ENCODE peak calls at places on chromosome 15, in six cellular contexts. Z is HCEC 1CT, J is NCI-H460, A is transverse colon, F is NCI-H2081, U is T-cell. G is an unnamed sample.

GRCh38 chr15:74185949-74186348 is 12.4 kb downstream of the ISLR start:
- DNase-seq in Z (no peak), J (no peak), A (no peak), F (no peak), U (no peak), G (no peak)

GRCh38 chr15:29242466-29243242 is 27.0 kb downstream of the NSMCE3 start:
- DNase-seq in Z (peak), J (no peak), A (no peak), F (no peak), U (no peak), G (no peak)

GRCh38 chr15:41881086-41881485 is 12.8 kb downstream of the SPTBN5 start:
- DNase-seq in Z (no peak), J (no peak), A (no peak), F (no peak), U (no peak), G (no peak)

GRCh38 chr15:46894644-46895043 is 822.7 kb upstream of the SEMA6D start:
- DNase-seq in Z (no peak), J (no peak), A (no peak), F (no peak), U (no peak), G (no peak)

GRCh38 chr15:45377630-45378148 is 655 bp downstream of the GATM start:
- DNase-seq in Z (no peak), J (no peak), A (peak), F (no peak), U (no peak), G (peak)

GRCh38 chr15:71162309-71162708 is 47.0 kb downstream of the THSD4 start:
- DNase-seq in Z (no peak), J (no peak), A (no peak), F (no peak), U (no peak), G (no peak)

GRCh38 chr15:40782609-40783227 is 12.9 kb downstream of the C15orf62 start:
- DNase-seq in Z (peak), J (peak), A (peak), F (peak), U (peak), G (peak)

GRCh38 chr15:68499620-68500312 is 67.8 kb upstream of the ITGA11 start:
- DNase-seq in Z (no peak), J (no peak), A (no peak), F (no peak), U (no peak), G (peak)

G was measured in Daoy.